ENCODE peak calls at places on chromosomes 12 and 14, in six cellular contexts. E is K562, W is GM12878, A is H1, Y is HepG2, H is GM12891. J is an unnamed sample.

GRCh38 chr12:79127268-79127895 is 262.8 kb downstream of the SYT1 start:
- DNase-seq in E (no peak), W (no peak), A (no peak), Y (no peak), H (no peak), J (no peak)

GRCh38 chr12:132423251-132424117 is 66.5 kb upstream of the FBRSL1 start:
- DNase-seq in Y (peak), W (no peak), A (no peak), E (peak), H (no peak), J (no peak)

GRCh38 chr14:91554535-91555332 is 44.6 kb upstream of the PPP4R3A start:
- DNase-seq in Y (peak), H (no peak), E (no peak), W (no peak), A (no peak), J (no peak)

GRCh38 chr12:62618948-62619347 is 152.3 kb downstream of the MON2 start:
- DNase-seq in W (no peak), A (no peak), E (no peak), Y (no peak), H (no peak), J (no peak)

GRCh38 chr12:9340422-9341259 is 132.4 kb upstream of the PZP start:
- DNase-seq in W (no peak), H (no peak), Y (no peak), E (no peak), A (no peak), J (no peak)

GRCh38 chr12:87809916-87810315 is 219.3 kb downstream of the C12orf50 start:
- DNase-seq in W (no peak), A (no peak), H (no peak), E (no peak), Y (no peak), J (no peak)

GRCh38 chr14:43983721-43984120 is 523.4 kb downstream of the FSCB start:
- DNase-seq in E (no peak), Y (no peak), W (no peak), A (no peak), H (no peak), J (no peak)

GRCh38 chr14:84454114-84454513 is 1075.8 kb upstream of the FLRT2 start:
- DNase-seq in Y (no peak), E (no peak), W (no peak), H (no peak), A (no peak), J (no peak)

GRCh38 chr12:55847603-55848329 is 5.0 kb upstream of the MMP19 start:
- DNase-seq in H (no peak), E (peak), A (no peak), Y (peak), W (no peak), J (no peak)

GRCh38 chr12:119700078-119700477 is 32.1 kb downstream of the PRKAB1 start:
- DNase-seq in W (no peak), E (no peak), A (no peak), H (no peak), Y (no peak), J (no peak)

GRCh38 chr14:91264151-91265150 is 19.9 kb upstream of the GPR68 start:
- DNase-seq in W (no peak), Y (no peak), E (peak), H (no peak), A (peak), J (no peak)

GRCh38 chr12:3998968-3999792 is 126.0 kb upstream of the PARP11 start:
- DNase-seq in Y (peak), E (no peak), A (no peak), W (no peak), H (no peak), J (no peak)

GRCh38 chr14:20998674-20999366 is at the start of gene SLC39A2:
- DNase-seq in W (no peak), A (peak), Y (no peak), E (peak), H (no peak), J (no peak)

GRCh38 chr12:20268121-20268732 is 100.1 kb upstream of the PDE3A start:
- DNase-seq in Y (no peak), W (no peak), E (no peak), A (no peak), H (no peak), J (no peak)

GRCh38 chr12:10169094-10169493 is 2.8 kb downstream of the OLR1 start:
- DNase-seq in W (no peak), H (no peak), A (no peak), E (no peak), Y (no peak), J (no peak)

GRCh38 chr12:28611115-28611435 is 420.8 kb downstream of the CCDC91 start:
- DNase-seq in Y (no peak), H (no peak), W (no peak), A (no peak), E (no peak), J (no peak)

GRCh38 chr12:3214508-3215365 is 137.6 kb downstream of the TSPAN9 start:
- DNase-seq in H (no peak), A (no peak), W (no peak), E (peak), Y (no peak), J (no peak)

GRCh38 chr12:103572312-103572711 is 14.8 kb upstream of the STAB2 start:
- DNase-seq in Y (no peak), H (no peak), E (no peak), W (no peak), A (no peak), J (no peak)

GRCh38 chr12:14613718-14614117 is 46.0 kb upstream of the PLBD1 start:
- DNase-seq in E (no peak), Y (no peak), H (no peak), W (peak), A (no peak), J (no peak)

GRCh38 chr14:20522332-20522731 is 17.0 kb downstream of the RNASE10 start:
- DNase-seq in Y (no peak), H (no peak), E (no peak), W (no peak), A (no peak), J (no peak)

GRCh38 chr12:32507559-32508276 is 108.4 kb downstream of the FGD4 start:
- DNase-seq in Y (no peak), H (no peak), A (no peak), W (no peak), E (no peak), J (no peak)

GRCh38 chr14:59632381-59632780 is 55.8 kb upstream of the CCDC175 start:
- DNase-seq in H (no peak), Y (peak), A (peak), W (no peak), E (peak), J (no peak)

GRCh38 chr12:9668141-9669018 is 1.1 kb upstream of the CLEC2D start:
- DNase-seq in Y (no peak), H (no peak), A (no peak), E (no peak), W (no peak), J (no peak)

GRCh38 chr12:119748512-119748911 is 80.6 kb downstream of the PRKAB1 start:
- DNase-seq in A (no peak), W (no peak), Y (no peak), H (no peak), E (no peak), J (no peak)

GRCh38 chr12:31570880-31571279 is 20.1 kb downstream of the DENND5B start:
- DNase-seq in Y (peak), E (no peak), A (no peak), W (no peak), H (no peak), J (no peak)

GRCh38 chr14:99724196-99724891 is 40.2 kb downstream of the CYP46A1 start:
- DNase-seq in A (no peak), W (no peak), E (no peak), Y (no peak), H (no peak), J (no peak)

GRCh38 chr14:70641548-70642312 is at the start of gene TTC9:
- DNase-seq in W (no peak), H (peak), Y (no peak), E (peak), A (peak), J (peak)

GRCh38 chr12:99983721-99984258 is 946 bp downstream of the ANKS1B start:
- DNase-seq in A (peak), Y (no peak), W (no peak), E (no peak), H (no peak), J (no peak)

GRCh38 chr14:20454645-20455354 is at the start of the genes APEX1 and OSGEP:
- DNase-seq in E (peak), H (peak), Y (peak), A (peak), W (peak), J (peak)

GRCh38 chr14:102096569-102097188 is 9.8 kb upstream of the HSP90AA1 start:
- DNase-seq in W (no peak), Y (peak), H (no peak), A (peak), E (peak), J (no peak)

GRCh38 chr14:44928793-44929192 is 33.0 kb downstream of the KLHL28 start:
- DNase-seq in H (no peak), E (no peak), A (no peak), W (no peak), Y (no peak), J (no peak)

GRCh38 chr12:53224897-53225634 is 6.9 kb downstream of the RARG start:
- DNase-seq in W (no peak), H (no peak), E (no peak), A (no peak), Y (no peak), J (no peak)

GRCh38 chr12:53223391-53224267 is 8.4 kb downstream of the RARG start:
- DNase-seq in E (no peak), Y (no peak), H (no peak), W (no peak), A (no peak), J (no peak)

GRCh38 chr12:53225635-53226424 is 6.2 kb downstream of the RARG start:
- DNase-seq in W (no peak), H (no peak), A (no peak), E (no peak), Y (no peak), J (no peak)

GRCh38 chr12:53223006-53223305 is 9.1 kb downstream of the RARG start:
- DNase-seq in A (no peak), E (no peak), H (no peak), W (no peak), Y (no peak), J (no peak)

DNA sequence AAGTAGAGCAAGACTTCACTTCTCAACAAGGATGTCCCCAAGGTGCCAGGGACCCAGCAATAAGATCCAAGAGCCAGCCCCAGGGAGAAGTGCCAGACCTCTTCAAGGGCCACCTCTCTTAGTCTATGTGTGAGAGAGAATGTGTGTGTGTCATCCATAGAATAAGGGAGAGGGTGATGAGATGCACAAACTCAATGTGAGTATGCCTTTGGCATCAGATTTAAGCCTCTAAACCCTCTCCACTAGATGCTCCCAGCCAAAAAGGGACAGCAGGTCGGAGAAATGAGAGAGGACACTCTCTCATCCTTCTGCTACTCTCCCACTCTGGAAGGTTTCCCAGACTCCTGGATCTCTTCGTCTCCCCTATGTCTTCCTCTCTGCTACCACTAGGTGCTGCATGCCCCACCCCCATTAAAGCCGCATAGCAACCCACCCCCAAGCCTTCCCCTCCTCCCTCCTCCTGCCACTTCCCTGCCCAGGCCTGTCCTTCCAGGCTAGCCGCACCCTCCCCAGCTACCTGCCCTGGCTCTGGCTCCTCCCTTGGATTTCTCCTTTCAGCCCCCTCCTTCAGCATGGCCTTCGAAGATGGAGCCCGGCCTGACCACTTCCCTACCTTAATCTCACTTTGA is 7.6 kb downstream of the RARG start:
- DNase-seq in A (peak), H (no peak), E (peak), W (no peak), Y (peak), J (no peak)
- TF ChIP-seq POLR2AphosphoS5 in A (no peak), H (no peak), E (no peak), W (no peak), Y (no peak), J (no peak)

GRCh38 chr12:24088751-24089150 is 139.3 kb upstream of the SOX5 start:
- DNase-seq in H (no peak), Y (no peak), E (no peak), W (no peak), A (no peak), J (no peak)
- TF ChIP-seq POLR2A in H (no peak), Y (no peak), E (no peak), W (no peak), A (no peak), J (no peak)

DNA sequence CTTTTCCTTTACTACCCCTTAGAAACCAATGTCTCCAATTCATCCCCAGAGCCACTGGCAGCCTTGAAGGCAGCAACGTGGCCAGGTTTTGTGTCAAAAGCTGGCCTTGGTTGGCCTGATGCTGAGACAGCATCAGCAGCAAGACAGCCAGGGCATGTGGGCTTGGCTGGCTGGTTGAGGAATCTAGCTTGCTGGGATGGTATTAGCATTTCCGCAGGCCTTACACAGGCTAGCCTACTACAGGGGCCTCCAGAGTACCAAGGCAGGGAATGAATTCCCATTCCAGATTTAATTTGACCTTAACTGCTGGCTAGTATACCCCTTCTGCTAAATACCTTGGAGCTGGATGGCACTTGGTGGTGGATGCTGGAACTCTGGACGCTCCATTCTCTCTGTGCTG is 15.8 kb downstream of the NGDN start:
- DNase-seq in E (no peak), A (peak), W (no peak), H (no peak), Y (no peak), J (no peak)
- TF ChIP-seq TAF1 in E (no peak), A (no peak), W (no peak), H (no peak), Y (no peak), J (no peak)

GRCh38 chr14:32077081-32078029 is at the start of gene ARHGAP5:
- DNase-seq in H (peak), E (no peak), Y (peak), A (peak), W (no peak), J (no peak)
- TF ChIP-seq POLR2AphosphoS5 in H (no peak), E (no peak), Y (peak), A (peak), W (no peak), J (no peak)

GRCh38 chr12:11174022-11174421 is 3.0 kb downstream of the SMIM10L1 start:
- DNase-seq in H (no peak), W (no peak), Y (no peak), A (no peak), E (no peak), J (no peak)

GRCh38 chr12:11182529-11182928 is 4.2 kb downstream of the TAS2R42 start:
- DNase-seq in H (no peak), W (no peak), A (no peak), Y (no peak), E (no peak), J (no peak)

GRCh38 chr12:11183009-11183408 is 3.7 kb downstream of the TAS2R42 start:
- DNase-seq in W (no peak), H (no peak), Y (no peak), A (no peak), E (no peak), J (no peak)

GRCh38 chr12:11178250-11178649 is 7.3 kb downstream of the SMIM10L1 start:
- DNase-seq in A (no peak), Y (no peak), W (no peak), E (no peak), H (no peak), J (no peak)
- TF ChIP-seq POLR2A in A (no peak), Y (no peak), W (no peak), E (no peak), H (no peak), J (no peak)

DNA sequence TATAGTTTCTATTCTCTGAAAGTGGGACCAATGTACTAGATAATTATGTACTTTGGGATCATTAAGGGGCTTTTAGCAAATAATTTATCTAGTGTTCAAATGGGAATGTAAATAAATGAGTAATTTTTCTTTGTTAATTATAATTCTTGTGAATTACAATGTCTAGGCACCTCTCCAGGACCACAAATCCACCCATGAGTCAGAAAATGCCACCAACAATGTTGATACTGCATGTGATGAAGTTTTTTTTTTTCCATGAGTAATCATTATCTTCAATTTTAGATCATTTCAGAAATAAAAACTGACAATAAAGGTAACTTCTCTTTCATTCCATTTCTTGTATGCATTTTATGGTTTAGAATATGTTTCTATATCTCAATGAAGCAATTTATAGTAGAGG is 470.3 kb downstream of the VRK1 start:
- DNase-seq in Y (no peak), H (no peak), E (no peak), W (no peak), A (no peak), J (no peak)
- TF ChIP-seq TAF1 in Y (no peak), H (no peak), E (no peak), W (no peak), A (no peak), J (no peak)

DNA sequence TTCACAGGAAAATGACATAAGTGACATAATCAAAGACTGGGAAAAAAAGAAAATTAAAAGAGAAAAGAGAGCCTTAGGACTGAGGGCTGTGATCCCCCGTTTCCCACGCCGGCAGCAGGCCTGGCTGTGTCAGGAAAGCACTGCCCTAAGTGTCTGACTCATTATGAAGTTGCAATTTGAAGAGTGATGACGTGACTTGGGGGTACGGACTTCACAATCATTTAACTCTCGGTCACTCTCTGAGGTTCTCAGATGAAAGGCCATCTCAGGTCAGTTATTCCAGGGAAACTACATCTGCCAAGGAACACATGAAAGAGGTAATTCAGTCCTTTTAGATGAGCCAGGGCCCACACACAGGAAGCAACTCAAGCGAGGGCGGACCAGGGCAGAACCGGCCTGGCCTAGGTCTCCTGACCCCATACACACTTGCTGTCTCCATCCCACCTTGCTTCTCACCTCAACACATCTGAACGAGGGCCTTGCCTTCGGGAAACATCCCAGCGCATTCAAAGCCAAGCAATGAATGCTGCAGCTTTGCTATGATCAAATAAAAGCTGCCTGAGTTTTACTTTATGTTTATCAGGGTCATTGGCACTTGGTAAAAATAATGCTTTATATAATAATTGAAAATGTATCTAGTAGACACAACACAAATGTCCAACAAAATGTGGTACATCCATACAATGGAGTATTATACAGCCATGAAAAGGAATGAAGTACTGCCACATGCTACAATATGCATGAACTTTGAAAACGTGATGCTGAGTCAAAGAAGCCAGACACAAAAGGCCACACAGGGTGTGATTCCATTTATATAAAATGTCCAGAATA is 2.7 kb downstream of the SSH1 start:
- DNase-seq in E (no peak), A (no peak), Y (no peak), H (no peak), W (peak), J (no peak)
- TF ChIP-seq POLR2AphosphoS5 in E (no peak), A (no peak), Y (no peak), H (no peak), W (peak), J (no peak)

GRCh38 chr12:113422030-113422900 is at the start of gene SDSL:
- DNase-seq in A (no peak), Y (peak), W (peak), E (peak), H (peak), J (peak)
- TF ChIP-seq POLR2A in A (no peak), Y (no peak), W (no peak), E (peak), H (peak), J (no peak)

J was measured in GM12892.